ENCODE peak calls at places on chromosomes 11 and 22, in seven cellular contexts. H is CD8-positive, alpha-beta T cell; O is GM23338; J is RWPE1; D is heart left ventricle; L is effector memory CD4-positive, alpha-beta T cell; K is neuronal stem cell. X is an unnamed sample.

GRCh38 chr11:128447233-128447632 is 140.1 kb downstream of the ETS1 start:
- DNase-seq in K (no peak), O (no peak), J (no peak), D (no peak), L (no peak), H (no peak), X (no peak)

GRCh38 chr22:37920131-37920530 is 14.0 kb downstream of the MICALL1 start:
- DNase-seq in D (no peak), K (no peak), J (no peak), L (no peak), O (no peak), H (no peak), X (no peak)

GRCh38 chr11:61146413-61146812 is 14.8 kb downstream of the VPS37C start:
- DNase-seq in K (no peak), J (no peak), D (no peak), H (no peak), O (no peak), L (no peak), X (no peak)

GRCh38 chr11:100925935-100926334 is 203.7 kb downstream of the PGR start:
- DNase-seq in J (peak), K (no peak), H (no peak), D (no peak), L (no peak), O (no peak), X (peak)

GRCh38 chr22:49977578-49977977 is 17.0 kb downstream of the PIM3 start:
- DNase-seq in J (no peak), K (no peak), O (no peak), D (no peak), H (no peak), L (no peak), X (no peak)

GRCh38 chr11:95788921-95789505 is 569 bp downstream of the FAM76B start:
- DNase-seq in K (peak), O (peak), H (peak), J (peak), L (peak), D (peak), X (no peak)

GRCh38 chr11:2413735-2414579 is 13.4 kb downstream of the TSSC4 start:
- DNase-seq in D (no peak), O (peak), L (no peak), J (no peak), H (no peak), K (no peak), X (no peak)

GRCh38 chr22:17823226-17823625 is 49.0 kb upstream of the BID start:
- DNase-seq in L (no peak), J (no peak), H (no peak), D (no peak), K (no peak), O (no peak), X (no peak)

GRCh38 chr11:16862733-16863132 is 124.3 kb downstream of the C11orf58 start:
- DNase-seq in L (no peak), J (no peak), D (no peak), O (no peak), H (no peak), K (no peak), X (no peak)
- H3K27ac ChIP-seq in L (no peak), J (no peak), D (peak), O (no peak), H (no peak), K (no peak), X (no peak)

DNA sequence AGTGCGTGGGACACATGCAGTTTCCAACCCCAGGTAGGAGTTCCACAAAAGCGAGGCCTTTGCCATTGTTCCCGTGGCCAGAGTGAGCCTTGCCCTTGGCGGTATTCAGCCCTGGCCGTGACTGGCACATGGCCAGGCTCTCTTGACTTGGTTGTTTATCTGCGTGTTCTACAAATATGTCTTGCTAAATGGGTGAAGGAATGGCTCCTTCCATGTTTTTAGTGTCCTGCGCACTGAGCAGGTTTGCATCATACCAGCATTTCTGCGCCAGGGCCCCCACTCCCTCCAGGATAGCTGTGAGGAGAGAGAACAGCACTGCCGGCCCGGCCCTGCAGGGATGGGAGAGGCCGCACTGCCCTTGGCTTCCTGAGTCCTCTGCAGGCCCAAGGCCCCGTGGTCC is 20.0 kb downstream of the POLR3H start:
- DNase-seq in K (no peak), O (no peak), D (peak), L (no peak), J (no peak), H (no peak), X (no peak)
- H3K27ac ChIP-seq in K (peak), O (peak), D (peak), L (peak), J (peak), H (peak), X (no peak)

GRCh38 chr22:36373258-36373579 is 14.5 kb downstream of the MYH9 start:
- DNase-seq in D (peak), H (no peak), L (no peak), O (peak), J (no peak), K (no peak), X (no peak)
- H3K27ac ChIP-seq in D (peak), H (peak), L (peak), O (peak), J (peak), K (peak), X (peak)

GRCh38 chr11:47393163-47394049 is 15.0 kb upstream of the SLC39A13 start:
- DNase-seq in L (no peak), O (no peak), H (no peak), D (no peak), K (no peak), J (no peak), X (no peak)

GRCh38 chr11:47394322-47395224 is 13.8 kb upstream of the SLC39A13 start:
- DNase-seq in D (peak), K (no peak), L (peak), O (no peak), H (no peak), J (no peak), X (no peak)

GRCh38 chr11:47394050-47394321 is 14.4 kb upstream of the SLC39A13 start:
- DNase-seq in K (no peak), J (no peak), D (no peak), H (no peak), O (no peak), L (no peak), X (no peak)

GRCh38 chr11:47396049-47396320 is 12.4 kb upstream of the SLC39A13 start:
- DNase-seq in D (no peak), O (no peak), L (no peak), H (no peak), K (no peak), J (no peak), X (no peak)

GRCh38 chr11:47395225-47396048 is 13.0 kb upstream of the SLC39A13 start:
- DNase-seq in O (no peak), H (no peak), L (no peak), J (no peak), K (no peak), D (no peak), X (no peak)
- H3K27ac ChIP-seq in O (no peak), H (peak), L (peak), J (no peak), K (no peak), D (peak), X (no peak)

GRCh38 chr11:119285431-119285830 is 31.5 kb downstream of the MCAM start:
- DNase-seq in J (no peak), D (no peak), O (no peak), K (no peak), L (no peak), H (no peak), X (no peak)
- H3K27ac ChIP-seq in J (no peak), D (no peak), O (no peak), K (no peak), L (no peak), H (no peak), X (no peak)

DNA sequence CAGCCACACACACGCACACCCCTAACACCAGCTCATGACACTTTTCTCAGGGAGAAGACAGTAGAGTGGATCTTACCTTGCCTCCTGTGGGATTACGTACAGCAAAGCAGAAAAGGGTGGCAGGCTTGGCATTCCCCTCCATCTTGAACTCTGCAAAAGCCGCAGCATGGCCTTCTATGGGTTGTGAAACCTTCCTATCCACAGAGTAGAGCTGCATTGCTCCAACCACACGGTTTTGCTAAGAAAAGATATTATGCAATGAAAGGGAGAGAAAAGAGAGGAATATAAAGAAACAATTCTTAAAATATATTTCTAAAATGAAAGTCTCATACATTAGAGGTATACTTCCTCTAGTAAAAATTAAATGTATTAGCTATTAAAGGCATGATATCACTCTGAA is 48.8 kb downstream of the CLTCL1 start:
- DNase-seq in O (no peak), L (no peak), K (no peak), H (no peak), D (no peak), J (no peak), X (no peak)
- H3K27ac ChIP-seq in O (no peak), L (no peak), K (no peak), H (no peak), D (no peak), J (no peak), X (no peak)

DNA sequence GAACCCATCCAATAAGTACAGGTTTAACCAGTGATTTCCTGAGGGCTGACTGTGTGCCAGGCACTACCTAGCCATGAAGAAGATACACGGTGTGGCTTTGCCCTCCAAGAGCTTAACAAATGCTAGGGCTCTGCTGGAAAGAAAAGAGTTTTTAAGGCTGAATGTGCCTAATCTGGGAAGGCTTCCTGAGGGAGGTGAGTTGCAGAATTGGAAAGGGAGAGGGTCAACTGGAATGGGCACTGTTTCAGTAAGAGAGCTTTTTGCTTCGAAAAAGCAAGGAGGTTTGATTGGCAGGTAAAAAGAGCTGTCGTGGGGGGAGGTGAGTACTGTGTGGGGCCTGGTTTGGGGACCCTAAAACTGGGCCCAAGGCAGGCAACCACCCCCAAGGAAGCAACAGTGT is 2.7 kb downstream of the FAM83F start:
- DNase-seq in D (no peak), H (no peak), L (no peak), J (no peak), O (no peak), K (no peak), X (no peak)
- H3K27ac ChIP-seq in D (no peak), H (no peak), L (no peak), J (peak), O (peak), K (no peak), X (peak)

GRCh38 chr11:69496202-69496557 is 14.7 kb downstream of the LINC01488 start:
- DNase-seq in J (no peak), H (no peak), D (peak), O (no peak), L (no peak), K (no peak), X (no peak)

GRCh38 chr11:69497221-69497787 is 15.8 kb downstream of the LINC01488 start:
- DNase-seq in D (peak), H (no peak), K (peak), L (no peak), J (peak), O (peak), X (no peak)

GRCh38 chr11:69494851-69495250 is 13.4 kb downstream of the LINC01488 start:
- DNase-seq in K (no peak), O (no peak), D (no peak), H (no peak), J (no peak), L (no peak), X (no peak)

GRCh38 chr11:69495441-69496201 is 14.2 kb downstream of the LINC01488 start:
- DNase-seq in H (no peak), O (no peak), J (no peak), D (peak), L (no peak), K (no peak), X (no peak)

GRCh38 chr11:69496631-69497220 is 15.3 kb downstream of the LINC01488 start:
- DNase-seq in H (no peak), K (no peak), D (peak), L (no peak), J (no peak), O (no peak), X (no peak)
- H3K27ac ChIP-seq in H (no peak), K (peak), D (peak), L (no peak), J (peak), O (no peak), X (no peak)

GRCh38 chr11:131758726-131759125 is 388.3 kb downstream of the NTM start:
- DNase-seq in K (no peak), L (no peak), O (no peak), D (no peak), H (no peak), J (no peak), X (no peak)
- H3K27ac ChIP-seq in K (no peak), L (no peak), O (no peak), D (peak), H (no peak), J (no peak), X (no peak)

DNA sequence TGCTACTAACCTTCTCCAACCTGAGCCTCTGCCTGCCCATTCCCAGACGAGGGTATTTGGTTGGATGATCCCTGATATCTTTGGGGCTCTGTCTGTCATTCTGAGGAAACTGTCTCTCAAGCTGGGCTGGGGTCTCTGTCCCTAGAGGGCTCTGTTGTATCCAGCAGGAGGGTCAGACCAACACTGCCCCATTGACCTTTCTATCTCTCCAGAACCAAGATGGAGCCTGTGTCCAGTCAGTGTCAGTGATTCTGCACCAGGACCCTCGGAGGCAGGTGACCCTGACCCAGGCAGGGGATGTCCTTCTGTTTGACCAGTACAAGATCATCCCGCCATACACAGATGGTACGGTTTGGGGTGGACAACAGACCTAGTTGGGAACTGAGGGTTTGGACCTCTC is 21.9 kb downstream of the OTOG start:
- DNase-seq in K (no peak), O (no peak), L (no peak), H (no peak), J (no peak), D (no peak), X (no peak)
- H3K27ac ChIP-seq in K (no peak), O (no peak), L (no peak), H (no peak), J (no peak), D (no peak), X (no peak)

X was measured in epithelial cell of prostate.